ENCODE peak calls at places on chromosome 12, in nine cellular contexts. One of them, this sample, is unnamed.

GRCh38 chr12:27334052-27334720 is 1.6 kb downstream of the BMAL2 start:
- DNase-seq in IMR-90: no peak
- DNase-seq in cardiac fibroblast: no peak
- DNase-seq in WERI-Rb-1: no peak
- DNase-seq in AG09309: no peak
- DNase-seq in K562: no peak
- DNase-seq in brain microvascular endothelial cell: no peak
- DNase-seq in neural progenitor cell: no peak
- DNase-seq in uterus: no peak
- DNase-seq in this sample: no peak

GRCh38 chr12:43009866-43010265 is 420.3 kb upstream of the PRICKLE1 start:
- DNase-seq in AG09309: no peak
- DNase-seq in brain microvascular endothelial cell: no peak
- DNase-seq in uterus: no peak
- DNase-seq in neural progenitor cell: no peak
- DNase-seq in IMR-90: no peak
- DNase-seq in WERI-Rb-1: no peak
- DNase-seq in K562: no peak
- DNase-seq in cardiac fibroblast: no peak
- DNase-seq in this sample: no peak

GRCh38 chr12:55036326-55036725 is 16.6 kb downstream of the NEUROD4 start:
- DNase-seq in cardiac fibroblast: no peak
- DNase-seq in IMR-90: no peak
- DNase-seq in uterus: no peak
- DNase-seq in AG09309: no peak
- DNase-seq in K562: no peak
- DNase-seq in brain microvascular endothelial cell: no peak
- DNase-seq in WERI-Rb-1: no peak
- DNase-seq in neural progenitor cell: no peak
- DNase-seq in this sample: no peak

GRCh38 chr12:28442101-28442500 is 251.8 kb downstream of the CCDC91 start:
- DNase-seq in uterus: no peak
- DNase-seq in AG09309: no peak
- DNase-seq in cardiac fibroblast: no peak
- DNase-seq in WERI-Rb-1: no peak
- DNase-seq in neural progenitor cell: no peak
- DNase-seq in IMR-90: no peak
- DNase-seq in brain microvascular endothelial cell: no peak
- DNase-seq in K562: no peak
- DNase-seq in this sample: no peak

GRCh38 chr12:131122631-131123030 is 168.9 kb downstream of the ADGRD1 start:
- DNase-seq in WERI-Rb-1: no peak
- DNase-seq in K562: no peak
- DNase-seq in uterus: no peak
- DNase-seq in AG09309: no peak
- DNase-seq in IMR-90: no peak
- DNase-seq in brain microvascular endothelial cell: no peak
- DNase-seq in neural progenitor cell: no peak
- DNase-seq in cardiac fibroblast: no peak
- DNase-seq in this sample: no peak

GRCh38 chr12:117212563-117213190 is 22.4 kb upstream of the FBXO21 start:
- DNase-seq in uterus: peak; percentile 70
- DNase-seq in neural progenitor cell: peak; percentile 85
- DNase-seq in K562: peak; percentile 74
- DNase-seq in IMR-90: peak; percentile 71
- DNase-seq in AG09309: peak; percentile 46
- DNase-seq in WERI-Rb-1: peak; percentile 68
- DNase-seq in cardiac fibroblast: peak; percentile 85
- DNase-seq in brain microvascular endothelial cell: peak; percentile 81
- DNase-seq in this sample: peak; percentile 66

GRCh38 chr12:72146495-72146894 is 125.7 kb upstream of the TRHDE start:
- DNase-seq in K562: no peak
- DNase-seq in cardiac fibroblast: no peak
- DNase-seq in uterus: no peak
- DNase-seq in WERI-Rb-1: peak; percentile 71
- DNase-seq in brain microvascular endothelial cell: no peak
- DNase-seq in IMR-90: no peak
- DNase-seq in neural progenitor cell: no peak
- DNase-seq in AG09309: no peak
- DNase-seq in this sample: no peak

GRCh38 chr12:4855121-4855924 is 54.4 kb upstream of the KCNA1 start:
- DNase-seq in WERI-Rb-1: peak; percentile 72
- DNase-seq in K562: peak; percentile 44
- DNase-seq in neural progenitor cell: peak; percentile 87
- DNase-seq in IMR-90: peak; percentile 72
- DNase-seq in cardiac fibroblast: peak; percentile 83
- DNase-seq in AG09309: peak; percentile 52
- DNase-seq in brain microvascular endothelial cell: peak; percentile 75
- DNase-seq in uterus: peak; percentile 25
- DNase-seq in this sample: peak; percentile 84

GRCh38 chr12:232731-233614 is 19.0 kb upstream of the SLC6A12 start:
- DNase-seq in brain microvascular endothelial cell: no peak
- DNase-seq in K562: no peak
- DNase-seq in WERI-Rb-1: peak; percentile 81
- DNase-seq in AG09309: no peak
- DNase-seq in uterus: no peak
- DNase-seq in neural progenitor cell: no peak
- DNase-seq in cardiac fibroblast: no peak
- DNase-seq in IMR-90: no peak
- DNase-seq in this sample: no peak

GRCh38 chr12:26245175-26245942 is 50.0 kb downstream of the SSPN start:
- DNase-seq in cardiac fibroblast: no peak
- DNase-seq in neural progenitor cell: no peak
- DNase-seq in brain microvascular endothelial cell: no peak
- DNase-seq in uterus: no peak
- DNase-seq in WERI-Rb-1: no peak
- DNase-seq in K562: no peak
- DNase-seq in IMR-90: no peak
- DNase-seq in AG09309: no peak
- DNase-seq in this sample: no peak

GRCh38 chr12:63995512-63995911 is 151.0 kb downstream of the SRGAP1 start:
- DNase-seq in cardiac fibroblast: peak; percentile 30
- DNase-seq in neural progenitor cell: no peak
- DNase-seq in K562: no peak
- DNase-seq in IMR-90: no peak
- DNase-seq in brain microvascular endothelial cell: no peak
- DNase-seq in AG09309: no peak
- DNase-seq in WERI-Rb-1: no peak
- DNase-seq in uterus: no peak
- DNase-seq in this sample: no peak

GRCh38 chr12:124617615-124618014 is 50.2 kb upstream of the NCOR2 start:
- DNase-seq in neural progenitor cell: peak; percentile 67
- DNase-seq in cardiac fibroblast: no peak
- DNase-seq in WERI-Rb-1: no peak
- DNase-seq in uterus: no peak
- DNase-seq in AG09309: no peak
- DNase-seq in IMR-90: no peak
- DNase-seq in K562: peak; percentile 48
- DNase-seq in brain microvascular endothelial cell: no peak
- DNase-seq in this sample: no peak

GRCh38 chr12:102962986-102963385 is 5.5 kb downstream of the ASCL1 start:
- DNase-seq in WERI-Rb-1: no peak
- DNase-seq in uterus: no peak
- DNase-seq in AG09309: no peak
- DNase-seq in neural progenitor cell: no peak
- DNase-seq in IMR-90: no peak
- DNase-seq in K562: no peak
- DNase-seq in brain microvascular endothelial cell: no peak
- DNase-seq in cardiac fibroblast: no peak
- DNase-seq in this sample: no peak
- H3K4me3 ChIP-seq in WERI-Rb-1: no peak overlapping the region
- H3K4me3 ChIP-seq in uterus: no peak overlapping the region
- H3K4me3 ChIP-seq in AG09309: no peak overlapping the region
- H3K4me3 ChIP-seq in neural progenitor cell: no peak overlapping the region
- H3K4me3 ChIP-seq in IMR-90: no peak overlapping the region
- H3K4me3 ChIP-seq in K562: no peak overlapping the region
- H3K4me3 ChIP-seq in brain microvascular endothelial cell: no peak overlapping the region
- H3K4me3 ChIP-seq in cardiac fibroblast: no peak overlapping the region
- H3K4me3 ChIP-seq in this sample: no peak overlapping the region

DNA sequence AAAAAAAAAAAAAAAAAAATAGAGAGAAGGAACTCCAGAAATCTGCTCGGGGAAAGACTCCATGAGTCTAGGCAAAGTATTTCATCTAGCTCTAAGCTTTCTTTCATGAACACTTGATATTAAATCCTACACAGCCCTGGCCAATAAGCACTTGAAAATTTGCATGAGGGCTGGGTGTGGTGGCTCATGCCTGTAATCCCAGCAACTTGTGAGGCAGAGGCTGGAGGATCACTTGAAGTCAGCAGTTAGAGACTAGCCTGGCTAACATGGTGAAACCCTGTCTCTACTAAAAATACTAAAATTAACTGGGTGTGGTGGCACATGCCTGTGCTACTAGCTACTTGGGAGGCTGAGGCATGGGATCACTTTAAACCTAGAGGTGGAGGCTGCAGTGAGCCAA is 13.1 kb upstream of the METAP2 start:
- DNase-seq in uterus: no peak
- DNase-seq in cardiac fibroblast: no peak
- DNase-seq in WERI-Rb-1: no peak
- DNase-seq in neural progenitor cell: no peak
- DNase-seq in IMR-90: no peak
- DNase-seq in K562: no peak
- DNase-seq in AG09309: no peak
- DNase-seq in brain microvascular endothelial cell: no peak
- DNase-seq in this sample: no peak
- TF ChIP-seq CTCF in uterus: no peak
- TF ChIP-seq CTCF in cardiac fibroblast: no peak
- TF ChIP-seq CTCF in WERI-Rb-1: no peak
- TF ChIP-seq CTCF in neural progenitor cell: no peak
- TF ChIP-seq CTCF in IMR-90: no peak
- TF ChIP-seq CTCF in K562: no peak
- TF ChIP-seq CTCF in AG09309: no peak
- TF ChIP-seq CTCF in brain microvascular endothelial cell: no peak
- TF ChIP-seq CTCF in this sample: no peak

GRCh38 chr12:6272300-6273208 is 37.9 kb upstream of the PLEKHG6 start:
- DNase-seq in AG09309: no peak
- DNase-seq in uterus: no peak
- DNase-seq in WERI-Rb-1: no peak
- DNase-seq in IMR-90: no peak
- DNase-seq in K562: peak; percentile 40
- DNase-seq in neural progenitor cell: no peak
- DNase-seq in brain microvascular endothelial cell: no peak
- DNase-seq in cardiac fibroblast: no peak
- DNase-seq in this sample: no peak
- H3K4me3 ChIP-seq in AG09309: no peak overlapping the region
- H3K4me3 ChIP-seq in uterus: no peak overlapping the region
- H3K4me3 ChIP-seq in WERI-Rb-1: no peak overlapping the region
- H3K4me3 ChIP-seq in IMR-90: no peak overlapping the region
- H3K4me3 ChIP-seq in K562: no peak overlapping the region
- H3K4me3 ChIP-seq in neural progenitor cell: no peak overlapping the region
- H3K4me3 ChIP-seq in brain microvascular endothelial cell: no peak overlapping the region
- H3K4me3 ChIP-seq in cardiac fibroblast: no peak overlapping the region
- H3K4me3 ChIP-seq in this sample: no peak overlapping the region

GRCh38 chr12:6276936-6277615 is 33.4 kb upstream of the PLEKHG6 start:
- DNase-seq in WERI-Rb-1: peak; percentile 30
- DNase-seq in uterus: no peak
- DNase-seq in K562: no peak
- DNase-seq in brain microvascular endothelial cell: no peak
- DNase-seq in IMR-90: no peak
- DNase-seq in neural progenitor cell: peak; percentile 34
- DNase-seq in cardiac fibroblast: peak; percentile 24
- DNase-seq in AG09309: no peak
- DNase-seq in this sample: no peak

GRCh38 chr12:6279631-6280030 is 30.9 kb upstream of the PLEKHG6 start:
- DNase-seq in K562: no peak
- DNase-seq in uterus: no peak
- DNase-seq in cardiac fibroblast: no peak
- DNase-seq in AG09309: no peak
- DNase-seq in brain microvascular endothelial cell: no peak
- DNase-seq in WERI-Rb-1: no peak
- DNase-seq in IMR-90: no peak
- DNase-seq in neural progenitor cell: no peak
- DNase-seq in this sample: no peak

GRCh38 chr12:6278439-6279255 is 31.8 kb upstream of the PLEKHG6 start:
- DNase-seq in K562: peak; percentile 93
- DNase-seq in neural progenitor cell: peak; percentile 92
- DNase-seq in cardiac fibroblast: peak; percentile 82
- DNase-seq in WERI-Rb-1: peak; percentile 76
- DNase-seq in IMR-90: peak; percentile 74
- DNase-seq in uterus: peak; percentile 91
- DNase-seq in AG09309: no peak
- DNase-seq in brain microvascular endothelial cell: peak; percentile 48
- DNase-seq in this sample: no peak

GRCh38 chr12:6279256-6279628 is 31.2 kb upstream of the PLEKHG6 start:
- DNase-seq in IMR-90: no peak
- DNase-seq in brain microvascular endothelial cell: no peak
- DNase-seq in WERI-Rb-1: no peak
- DNase-seq in cardiac fibroblast: no peak
- DNase-seq in uterus: no peak
- DNase-seq in AG09309: no peak
- DNase-seq in K562: no peak
- DNase-seq in neural progenitor cell: no peak
- DNase-seq in this sample: no peak

DNA sequence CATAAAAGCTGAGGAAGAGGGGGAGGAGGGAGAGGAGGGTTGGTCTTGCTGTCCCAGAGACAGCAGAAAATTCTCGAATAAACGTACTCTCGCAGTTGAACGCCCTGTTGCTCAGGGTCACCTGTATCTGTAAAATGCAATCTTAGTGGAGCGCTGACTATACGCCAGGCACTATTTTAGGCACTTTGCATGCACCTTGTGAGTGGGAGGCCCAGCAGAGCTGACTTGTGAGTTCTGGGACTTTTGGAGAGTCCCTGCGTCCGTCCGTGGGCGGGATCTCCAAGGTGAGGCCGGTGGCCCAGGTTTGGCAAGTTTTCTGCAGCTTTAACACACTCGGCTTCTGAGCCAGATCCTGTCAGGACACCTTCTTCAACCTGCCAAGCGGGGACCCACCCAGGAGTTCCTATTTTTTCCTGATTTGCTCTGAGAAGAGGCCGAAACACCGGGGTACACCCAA is 32.5 kb upstream of the PLEKHG6 start:
- DNase-seq in cardiac fibroblast: no peak
- DNase-seq in IMR-90: no peak
- DNase-seq in AG09309: no peak
- DNase-seq in WERI-Rb-1: no peak
- DNase-seq in brain microvascular endothelial cell: no peak
- DNase-seq in neural progenitor cell: no peak
- DNase-seq in uterus: no peak
- DNase-seq in K562: no peak
- DNase-seq in this sample: no peak
- TF ChIP-seq CTCF in cardiac fibroblast: no peak
- TF ChIP-seq CTCF in IMR-90: no peak
- TF ChIP-seq CTCF in AG09309: no peak
- TF ChIP-seq CTCF in WERI-Rb-1: no peak
- TF ChIP-seq CTCF in brain microvascular endothelial cell: no peak
- TF ChIP-seq CTCF in neural progenitor cell: no peak
- TF ChIP-seq CTCF in uterus: no peak
- TF ChIP-seq CTCF in K562: no peak
- TF ChIP-seq CTCF in this sample: no peak

GRCh38 chr12:45122776-45123380 is 72.0 kb upstream of the DBX2 start:
- DNase-seq in cardiac fibroblast: peak; percentile 46
- DNase-seq in uterus: no peak
- DNase-seq in AG09309: no peak
- DNase-seq in brain microvascular endothelial cell: no peak
- DNase-seq in K562: no peak
- DNase-seq in WERI-Rb-1: peak; percentile 21
- DNase-seq in IMR-90: peak; percentile 21
- DNase-seq in neural progenitor cell: peak; percentile 52
- DNase-seq in this sample: peak; percentile 11
- H3K4me3 ChIP-seq in cardiac fibroblast: no peak overlapping the region
- H3K4me3 ChIP-seq in uterus: no peak overlapping the region
- H3K4me3 ChIP-seq in AG09309: no peak overlapping the region
- H3K4me3 ChIP-seq in brain microvascular endothelial cell: no peak overlapping the region
- H3K4me3 ChIP-seq in K562: no peak overlapping the region
- H3K4me3 ChIP-seq in WERI-Rb-1: no peak overlapping the region
- H3K4me3 ChIP-seq in IMR-90: no peak overlapping the region
- H3K4me3 ChIP-seq in neural progenitor cell: no peak overlapping the region
- H3K4me3 ChIP-seq in this sample: no peak overlapping the region

GRCh38 chr12:128644664-128645296 is 179.0 kb downstream of the SLC15A4 start:
- DNase-seq in K562: peak; percentile 61
- DNase-seq in cardiac fibroblast: no peak
- DNase-seq in AG09309: no peak
- DNase-seq in brain microvascular endothelial cell: no peak
- DNase-seq in WERI-Rb-1: peak; percentile 80
- DNase-seq in IMR-90: no peak
- DNase-seq in neural progenitor cell: peak; percentile 69
- DNase-seq in uterus: no peak
- DNase-seq in this sample: no peak
- TF ChIP-seq CTCF in K562: peak; percentile 79
- TF ChIP-seq CTCF in cardiac fibroblast: peak; percentile 23
- TF ChIP-seq CTCF in AG09309: peak; percentile 25
- TF ChIP-seq CTCF in brain microvascular endothelial cell: peak; percentile 34
- TF ChIP-seq CTCF in WERI-Rb-1: peak; percentile 83
- TF ChIP-seq CTCF in IMR-90: no peak
- TF ChIP-seq CTCF in neural progenitor cell: peak; percentile 91
- TF ChIP-seq CTCF in uterus: peak; percentile 40
- TF ChIP-seq CTCF in this sample: peak; percentile 24

This sample was measured in astrocyte of the cerebellum.